ENCODE peak calls at places on chromosomes 12 and 14, in eight cellular contexts. W, A, M, X, V, D, G and I are unnamed samples.

GRCh38 chr12:11171145-11171952 is at the start of gene SMIM10L1:
- DNase-seq in M (peak), X (peak), V (peak), D (peak), W (peak), G (peak), A (peak), I (peak)

GRCh38 chr14:94021001-94021400 is 5.1 kb upstream of the OTUB2 start:
- DNase-seq in W (no peak), G (no peak), A (no peak), M (no peak), D (peak), X (no peak), V (no peak), I (no peak)

GRCh38 chr12:22029991-22030390 is 16.0 kb upstream of the CMAS start:
- DNase-seq in W (no peak), M (no peak), G (no peak), A (no peak), V (no peak), X (no peak), D (no peak), I (no peak)

GRCh38 chr12:88309546-88309945 is 167.4 kb downstream of the TMTC3 start:
- DNase-seq in X (no peak), V (no peak), D (peak), M (no peak), A (no peak), W (no peak), G (no peak), I (no peak)

GRCh38 chr12:113933201-113933786 is 32.8 kb downstream of the RBM19 start:
- DNase-seq in M (no peak), X (peak), W (no peak), V (no peak), G (no peak), A (no peak), D (no peak), I (peak)

GRCh38 chr14:72478397-72479025 is 415.4 kb downstream of the DPF3 start:
- DNase-seq in A (no peak), X (no peak), D (no peak), V (no peak), G (no peak), M (no peak), W (no peak), I (no peak)

GRCh38 chr14:33432407-33433023 is 493.8 kb downstream of the NPAS3 start:
- DNase-seq in D (peak), M (no peak), V (peak), W (no peak), A (no peak), G (no peak), X (no peak), I (no peak)

GRCh38 chr14:58660407-58660806 is 22.6 kb downstream of the DACT1 start:
- DNase-seq in W (no peak), A (no peak), G (no peak), X (no peak), D (no peak), M (no peak), V (no peak), I (no peak)

GRCh38 chr12:93290391-93290790 is 87.3 kb upstream of the NUDT4 start:
- DNase-seq in V (no peak), D (no peak), G (no peak), X (no peak), A (no peak), W (no peak), M (no peak), I (no peak)

GRCh38 chr14:43483415-43483814 is 1023.7 kb downstream of the FSCB start:
- DNase-seq in X (no peak), W (no peak), A (no peak), G (no peak), M (no peak), V (no peak), D (no peak), I (no peak)

GRCh38 chr12:30792648-30793499 is 38.1 kb upstream of the CAPRIN2 start:
- DNase-seq in W (no peak), X (no peak), D (peak), V (no peak), A (no peak), M (no peak), G (no peak), I (no peak)

GRCh38 chr12:122021822-122022392 is at the start of gene BCL7A:
- DNase-seq in W (peak), M (peak), X (peak), G (peak), V (peak), D (peak), A (no peak), I (no peak)

GRCh38 chr12:75913502-75914110 is 118.0 kb downstream of the PHLDA1 start:
- DNase-seq in X (no peak), A (no peak), D (no peak), M (no peak), G (peak), W (no peak), V (no peak), I (no peak)

GRCh38 chr14:60485057-60485599 is 735 bp downstream of the C14orf39 start:
- DNase-seq in W (no peak), A (no peak), G (no peak), M (no peak), D (no peak), X (no peak), V (no peak), I (no peak)

GRCh38 chr12:112861284-112861683 is 45.5 kb upstream of the OAS1 start:
- DNase-seq in A (no peak), M (no peak), W (no peak), V (no peak), G (no peak), D (no peak), X (no peak), I (no peak)

GRCh38 chr12:32116897-32117296 is 10.2 kb downstream of the BICD1 start:
- DNase-seq in D (peak), A (no peak), W (no peak), G (no peak), X (no peak), V (no peak), M (no peak), I (no peak)

GRCh38 chr12:89947437-89948265 is 239.0 kb upstream of the ATP2B1 start:
- DNase-seq in W (no peak), V (no peak), D (peak), A (no peak), M (no peak), X (no peak), G (no peak), I (peak)

GRCh38 chr14:97458302-97459137 is 661.3 kb downstream of the VRK1 start:
- DNase-seq in G (no peak), V (no peak), W (peak), A (no peak), D (no peak), M (peak), X (no peak), I (no peak)

GRCh38 chr12:66929121-66929520 is 250.2 kb upstream of the GRIP1 start:
- DNase-seq in V (no peak), W (no peak), D (no peak), A (no peak), X (no peak), G (no peak), M (no peak), I (no peak)

GRCh38 chr12:82361461-82361915 is 3.2 kb downstream of the METTL25 start:
- DNase-seq in M (no peak), A (no peak), D (no peak), V (no peak), X (no peak), G (no peak), W (no peak), I (no peak)

GRCh38 chr12:107451246-107451645 is 234.4 kb upstream of the PWP1 start:
- DNase-seq in W (no peak), G (no peak), M (no peak), D (no peak), V (no peak), X (no peak), A (no peak), I (no peak)

GRCh38 chr12:13713746-13714400 is 267.5 kb downstream of the GRIN2B start:
- DNase-seq in V (no peak), G (no peak), A (no peak), W (no peak), X (no peak), M (no peak), D (no peak), I (no peak)

GRCh38 chr12:27274706-27275105 is 30.6 kb downstream of the STK38L start:
- DNase-seq in W (no peak), M (no peak), D (no peak), G (no peak), X (no peak), A (no peak), V (no peak), I (no peak)

GRCh38 chr14:68734231-68734732 is 58.6 kb downstream of the ZFP36L1 start:
- DNase-seq in M (no peak), W (peak), G (no peak), X (no peak), A (no peak), V (no peak), D (no peak), I (no peak)

GRCh38 chr12:95718001-95718400 is 72.6 kb downstream of the NTN4 start:
- DNase-seq in X (no peak), A (no peak), G (no peak), M (no peak), D (peak), W (no peak), V (no peak), I (no peak)

GRCh38 chr12:20596036-20596435 is 99.1 kb upstream of the SLCO1C1 start:
- DNase-seq in W (no peak), A (no peak), D (no peak), V (no peak), G (no peak), X (no peak), M (no peak), I (no peak)

GRCh38 chr12:56221233-56221756 is 427 bp downstream of the RNF41 start:
- DNase-seq in V (peak), X (no peak), W (no peak), G (peak), D (peak), M (no peak), A (peak), I (no peak)

GRCh38 chr12:42729532-42729895 is 140.0 kb upstream of the PRICKLE1 start:
- DNase-seq in G (no peak), M (no peak), X (no peak), W (no peak), D (peak), A (no peak), V (no peak), I (no peak)

GRCh38 chr12:116472193-116472592 is 87.0 kb upstream of the MAP1LC3B2 start:
- DNase-seq in A (no peak), D (no peak), W (no peak), X (no peak), G (no peak), V (no peak), M (no peak), I (no peak)

GRCh38 chr14:72643317-72643801 is 250.5 kb downstream of the DPF3 start:
- DNase-seq in X (no peak), W (no peak), D (peak), M (no peak), G (peak), A (peak), V (no peak), I (peak)

GRCh38 chr12:50981319-50982239 is 29.2 kb downstream of the HIGD1C start:
- DNase-seq in X (no peak), G (no peak), A (no peak), D (no peak), V (no peak), M (no peak), W (no peak), I (no peak)

GRCh38 chr14:22533739-22534359 is 55.2 kb downstream of the DAD1 start:
- DNase-seq in V (no peak), X (no peak), W (no peak), M (no peak), G (no peak), A (no peak), D (no peak), I (no peak)

GRCh38 chr14:70759398-70759797 is 49.9 kb downstream of the MAP3K9 start:
- DNase-seq in V (no peak), D (no peak), W (no peak), G (no peak), X (no peak), A (no peak), M (no peak), I (no peak)

GRCh38 chr14:70755655-70756054 is 53.7 kb downstream of the MAP3K9 start:
- DNase-seq in G (no peak), A (no peak), W (no peak), D (peak), M (no peak), X (no peak), V (no peak), I (no peak)

GRCh38 chr14:70753518-70753953 is 55.8 kb downstream of the MAP3K9 start:
- DNase-seq in M (peak), V (peak), G (no peak), D (peak), W (no peak), X (no peak), A (no peak), I (no peak)

GRCh38 chr14:70754989-70755388 is 54.3 kb downstream of the MAP3K9 start:
- DNase-seq in D (peak), V (peak), G (no peak), X (no peak), W (no peak), M (peak), A (no peak), I (no peak)
- TF ChIP-seq CTCF in D (no peak), V (no peak), G (no peak), X (no peak), W (no peak), M (no peak), A (no peak), I (no peak)

DNA sequence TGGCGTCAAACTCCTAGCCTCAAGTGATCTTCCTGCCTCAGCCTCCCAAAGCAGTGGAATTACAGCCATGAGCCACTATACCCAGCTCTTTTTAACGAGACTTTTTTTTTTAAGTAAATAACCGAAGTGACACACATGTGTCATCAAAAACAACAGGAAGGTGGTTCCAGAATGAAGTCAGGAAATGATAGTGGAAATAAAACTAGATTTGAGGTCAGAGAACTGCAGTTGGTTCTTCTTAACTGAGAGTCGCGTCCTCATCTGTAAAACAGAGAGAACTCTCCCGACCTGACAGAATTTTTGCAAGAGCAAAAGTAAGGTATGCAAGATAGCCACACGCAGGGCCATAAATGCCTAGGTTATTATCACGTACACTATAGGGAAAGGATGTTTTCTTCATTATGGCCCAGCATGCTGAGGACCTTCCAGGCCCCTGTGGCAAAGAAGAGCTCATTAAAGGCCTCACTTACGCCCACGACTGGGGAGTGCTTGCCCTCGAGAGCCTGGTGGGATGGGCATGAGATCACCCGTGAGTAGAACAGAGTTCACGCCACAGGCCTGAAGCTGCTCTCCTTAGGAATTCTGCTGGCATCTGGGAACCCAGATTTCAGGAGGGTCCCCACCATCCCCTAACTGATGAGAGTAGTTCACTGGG is 67.2 kb downstream of the SCARB1 start:
- DNase-seq in M (no peak), G (no peak), W (no peak), A (no peak), V (no peak), D (no peak), X (no peak), I (no peak)
- H3K4me3 ChIP-seq in M (no peak), G (no peak), W (no peak), A (no peak), V (no peak), D (no peak), X (no peak), I (no peak)

GRCh38 chr14:36505892-36506731 is 13.9 kb downstream of the NKX2-1 start:
- DNase-seq in M (no peak), V (no peak), W (no peak), G (no peak), D (no peak), X (no peak), A (no peak), I (no peak)
- TF ChIP-seq CTCF in M (no peak), V (no peak), W (no peak), G (no peak), D (no peak), X (no peak), A (no peak), I (no peak)

DNA sequence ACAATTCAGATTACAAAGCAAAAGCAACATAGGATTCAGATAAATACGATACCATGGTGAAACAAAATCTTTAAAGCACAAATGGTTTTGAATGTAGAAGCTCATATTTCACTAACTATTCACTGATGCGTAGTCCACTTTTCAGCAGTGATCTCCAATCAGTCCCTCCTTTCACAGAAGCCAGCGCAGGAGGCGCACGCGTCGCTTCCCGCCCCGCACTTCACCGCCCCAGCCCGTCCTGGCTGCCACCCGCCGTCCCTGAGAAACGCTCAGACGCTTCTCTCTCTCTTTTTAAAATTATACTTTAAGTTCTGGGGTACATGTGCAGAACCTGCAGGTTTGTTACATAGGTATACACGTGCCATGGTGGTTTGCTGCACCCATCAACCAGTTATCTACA is 19.8 kb upstream of the CHFR start:
- DNase-seq in W (no peak), X (no peak), M (no peak), G (no peak), D (no peak), A (no peak), V (no peak), I (no peak)
- H3K4me3 ChIP-seq in W (no peak), X (no peak), M (no peak), G (no peak), D (no peak), A (peak), V (no peak), I (no peak)

DNA sequence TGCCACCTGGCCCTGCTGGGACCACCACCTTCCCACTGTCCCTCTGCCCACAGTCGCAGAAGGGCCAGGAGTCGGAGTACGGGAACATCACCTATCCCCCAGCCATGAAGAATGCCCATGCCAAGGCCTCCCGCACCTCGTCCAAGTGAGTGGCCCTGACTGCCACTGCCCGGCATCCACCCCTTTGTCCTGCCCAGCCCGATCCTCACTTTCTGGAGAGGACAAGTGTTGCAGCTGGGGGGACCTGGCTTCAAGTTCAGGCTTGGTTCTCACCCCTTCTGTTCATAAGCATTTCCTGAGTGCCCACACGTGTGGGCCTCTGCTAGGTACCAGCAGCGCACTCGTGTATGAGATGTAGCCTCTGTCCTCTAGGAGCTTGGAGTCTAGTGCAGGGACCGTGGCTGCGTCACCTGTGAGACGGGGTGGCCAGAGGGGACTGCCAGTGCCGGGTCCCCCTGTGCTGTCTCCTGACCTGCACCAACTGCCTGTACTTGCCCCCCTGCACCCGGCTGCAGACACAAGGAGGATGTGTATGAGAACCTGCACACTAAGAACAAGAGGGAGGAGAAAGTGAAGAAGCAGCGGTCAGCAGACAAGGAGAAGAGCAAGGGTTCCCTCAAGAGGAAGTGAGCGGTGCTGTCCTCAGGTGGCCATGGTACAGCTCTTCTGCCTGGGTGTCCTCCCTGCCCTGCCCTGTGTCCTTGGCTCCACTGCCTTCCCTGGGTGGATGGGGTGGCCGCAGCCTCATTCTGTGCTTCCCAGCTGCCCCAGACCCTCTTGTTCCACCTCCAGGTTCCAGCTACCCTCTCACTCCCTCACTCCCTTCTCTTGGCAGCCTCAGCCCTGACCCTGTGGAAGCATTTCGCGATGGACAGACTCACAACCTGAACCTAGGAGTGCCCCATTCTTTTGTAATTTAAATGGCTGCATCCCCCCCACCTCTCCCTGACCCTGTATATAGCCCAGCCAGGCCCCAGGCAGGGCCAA is 9.4 kb downstream of the PTPN6 start:
- DNase-seq in X (no peak), D (no peak), G (no peak), M (no peak), A (no peak), V (no peak), W (peak), I (no peak)
- TF ChIP-seq CTCF in X (no peak), D (no peak), G (peak), M (peak), A (no peak), V (no peak), W (peak), I (no peak)

GRCh38 chr12:6336079-6336858 is 5.6 kb downstream of the TNFRSF1A start:
- DNase-seq in G (peak), D (peak), X (peak), W (no peak), V (peak), M (peak), A (peak), I (peak)

GRCh38 chr12:6333566-6333965 is 8.3 kb downstream of the TNFRSF1A start:
- DNase-seq in M (no peak), D (no peak), G (no peak), W (no peak), A (no peak), X (no peak), V (no peak), I (no peak)

GRCh38 chr12:6335451-6336078 is 6.3 kb downstream of the TNFRSF1A start:
- DNase-seq in M (peak), D (peak), G (peak), V (peak), A (peak), X (peak), W (peak), I (no peak)

GRCh38 chr12:6334359-6334758 is 7.5 kb downstream of the TNFRSF1A start:
- DNase-seq in W (no peak), V (no peak), A (no peak), D (no peak), M (no peak), X (no peak), G (no peak), I (no peak)

DNA sequence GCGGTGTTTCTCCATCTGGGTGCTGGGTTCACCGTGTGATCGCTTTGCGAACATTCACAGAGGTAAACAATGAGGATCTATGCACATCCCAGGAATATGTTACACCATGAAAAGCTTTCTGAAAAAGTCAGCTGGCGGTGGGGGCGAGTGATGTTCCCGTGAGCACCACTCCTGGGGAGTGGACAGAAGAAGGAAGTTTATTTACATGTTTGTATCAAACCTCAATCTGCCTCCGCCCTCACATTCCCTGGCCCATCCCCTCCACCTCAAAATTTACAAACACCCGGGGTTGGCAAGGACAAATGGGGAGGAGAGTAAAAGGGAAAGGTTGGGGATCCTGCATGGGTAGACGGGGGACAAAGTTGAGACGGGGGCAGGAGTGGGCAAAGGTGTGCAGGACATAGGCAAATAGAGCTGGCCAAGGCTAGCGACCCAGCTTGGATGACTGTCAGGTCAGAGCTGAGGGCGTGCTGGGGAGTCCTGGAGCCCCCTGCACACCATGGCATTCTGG is 6.9 kb downstream of the TNFRSF1A start:
- DNase-seq in M (no peak), D (no peak), W (no peak), V (peak), G (no peak), X (no peak), A (no peak), I (no peak)
- H3K4me3 ChIP-seq in M (peak), D (peak), W (no peak), V (no peak), G (peak), X (peak), A (peak), I (peak)

GRCh38 chr12:103705098-103705497 is 118.0 kb downstream of the STAB2 start:
- DNase-seq in G (no peak), D (no peak), X (no peak), A (no peak), M (no peak), W (no peak), V (no peak), I (no peak)

GRCh38 chr12:103705927-103706326 is 118.9 kb downstream of the STAB2 start:
- DNase-seq in W (no peak), G (no peak), M (no peak), V (no peak), D (peak), X (no peak), A (no peak), I (no peak)
- TF ChIP-seq CTCF in W (peak), G (no peak), M (no peak), V (no peak), D (peak), X (no peak), A (no peak), I (no peak)